ENCODE peak calls at places on chromosome 10, in ten cellular contexts. D, Y, K, J, E, B, V, H, Z and Q are unnamed samples.

GRCh38 chr10:64396105-64396504 is 874.9 kb downstream of the REEP3 start:
- DNase-seq in B (no peak), Y (no peak), D (no peak), K (no peak), H (peak; percentile 51), J (no peak), V (no peak), E (peak; percentile 1), Z (no peak), Q (no peak)

GRCh38 chr10:34216348-34216908 is 598.7 kb downstream of the PARD3 start:
- DNase-seq in K (no peak), V (no peak), D (no peak), Z (no peak), B (no peak), Y (no peak), E (no peak), H (no peak), J (no peak), Q (no peak)

GRCh38 chr10:86356306-86356705 is 10.3 kb downstream of the GRID1 start:
- DNase-seq in D (no peak), J (no peak), Y (no peak), Z (no peak), H (no peak), K (no peak), E (no peak), B (no peak), V (no peak), Q (no peak)

GRCh38 chr10:58473966-58474365 is 38.7 kb upstream of the BICC1 start:
- DNase-seq in J (no peak), B (no peak), D (no peak), Y (no peak), E (peak; percentile 54), V (no peak), K (no peak), H (peak; percentile 35), Z (no peak), Q (no peak)

GRCh38 chr10:116183733-116184447 is 89.1 kb downstream of the GFRA1 start:
- DNase-seq in J (no peak), V (no peak), H (peak; percentile 2), D (no peak), E (no peak), K (no peak), B (no peak), Y (no peak), Z (no peak), Q (no peak)

GRCh38 chr10:51522858-51523257 is 176.5 kb downstream of the CSTF2T start:
- DNase-seq in Z (no peak), V (no peak), B (no peak), J (no peak), D (no peak), K (no peak), Y (no peak), E (no peak), H (peak; percentile 12), Q (no peak)

GRCh38 chr10:13386021-13386420 is 37.9 kb upstream of the SEPHS1 start:
- DNase-seq in K (no peak), H (no peak), V (no peak), E (no peak), B (no peak), Z (no peak), J (no peak), Y (no peak), D (no peak), Q (no peak)

GRCh38 chr10:8055420-8056349 is 1.2 kb downstream of the GATA3 start:
- DNase-seq in J (no peak), K (no peak), B (no peak), E (no peak), Y (no peak), D (no peak), Z (no peak), V (peak; percentile 52), H (no peak), Q (no peak)

GRCh38 chr10:101749511-101750016 is 26.4 kb downstream of the FGF8 start:
- DNase-seq in B (no peak), H (no peak), K (no peak), Z (no peak), D (no peak), J (peak; percentile 39), V (no peak), Y (no peak), E (no peak), Q (peak; percentile 40)

GRCh38 chr10:101748496-101748895 is 27.4 kb downstream of the FGF8 start:
- DNase-seq in B (no peak), V (no peak), Z (no peak), Y (no peak), D (no peak), J (no peak), E (no peak), K (no peak), H (no peak), Q (no peak)

GRCh38 chr10:101752241-101752640 is 23.7 kb downstream of the FGF8 start:
- DNase-seq in B (no peak), H (no peak), Z (no peak), V (no peak), Y (no peak), K (no peak), D (no peak), E (no peak), J (no peak), Q (no peak)

GRCh38 chr10:101745074-101745690 is 30.7 kb downstream of the FGF8 start:
- DNase-seq in K (peak; percentile 7), B (no peak), E (peak; percentile 0), V (no peak), H (peak; percentile 10), J (no peak), D (no peak), Z (no peak), Y (peak; percentile 39), Q (no peak)

GRCh38 chr10:101749033-101749432 is 26.9 kb downstream of the FGF8 start:
- DNase-seq in Z (no peak), H (peak; percentile 15), D (no peak), E (no peak), V (no peak), J (peak; percentile 49), K (no peak), B (no peak), Y (no peak), Q (no peak)
- TF ChIP-seq CTCF in Z (no peak), H (peak; percentile 26), D (no peak), E (no peak), V (no peak), J (no peak), K (no peak), B (no peak), Y (no peak), Q (no peak)

GRCh38 chr10:104640339-104641149 is 546 bp upstream of the SORCS3 start:
- DNase-seq in J (peak; percentile 20), K (no peak), H (no peak), E (no peak), Z (no peak), Y (no peak), B (no peak), D (no peak), V (no peak), Q (peak; percentile 48)

GRCh38 chr10:104639595-104640338 is 1.3 kb upstream of the SORCS3 start:
- DNase-seq in V (no peak), E (peak; percentile 9), B (no peak), Y (no peak), H (no peak), D (no peak), Z (no peak), K (no peak), J (peak; percentile 12), Q (peak; percentile 27)

GRCh38 chr10:104642001-104642270 is 846 bp downstream of the SORCS3 start:
- DNase-seq in K (no peak), Y (no peak), Z (no peak), E (no peak), V (no peak), D (no peak), B (no peak), J (peak; percentile 15), H (no peak), Q (no peak)

GRCh38 chr10:104641150-104642000 is at the start of gene SORCS3:
- DNase-seq in E (no peak), J (peak; percentile 28), V (no peak), B (no peak), Z (no peak), H (no peak), Y (no peak), D (no peak), K (no peak), Q (peak; percentile 55)

DNA sequence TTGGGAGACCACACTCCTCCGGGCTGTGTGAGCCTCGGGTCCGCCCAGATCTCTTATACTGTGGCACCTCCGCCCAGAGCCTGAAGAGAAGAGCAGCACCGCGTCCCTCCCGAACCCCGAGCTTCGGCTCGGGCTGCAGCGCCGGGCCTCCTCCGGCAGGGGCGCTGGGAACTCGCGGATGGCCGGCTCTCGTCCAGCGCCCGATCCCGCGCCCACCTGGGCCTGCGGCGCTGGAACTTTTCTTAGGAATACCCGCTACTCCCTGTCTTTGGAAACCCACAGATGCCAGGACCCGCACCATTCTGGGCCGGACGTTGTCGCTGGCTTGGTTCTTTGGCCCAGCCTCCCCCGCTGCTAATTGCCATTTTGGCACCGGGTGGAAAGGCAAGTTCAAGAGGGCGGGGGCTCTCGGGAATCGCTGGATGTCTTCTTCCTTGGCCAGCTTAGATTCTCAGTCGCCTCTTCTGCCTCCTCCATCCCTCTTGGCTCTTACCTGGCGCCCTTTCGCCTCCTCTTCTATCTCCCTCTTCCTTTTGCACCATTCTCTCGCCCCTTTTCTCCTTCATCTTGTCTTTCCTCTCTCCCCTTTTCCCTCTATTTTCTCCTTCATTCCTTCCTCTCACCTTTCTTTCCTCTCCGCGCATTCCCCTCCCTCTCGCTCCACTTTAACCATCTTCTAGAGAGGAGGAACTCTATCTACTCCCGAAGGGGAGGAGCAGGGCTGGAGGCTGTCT is 2.1 kb upstream of the SORCS3 start:
- DNase-seq in B (no peak), Z (no peak), J (peak; percentile 61), H (peak; percentile 7), E (no peak), D (no peak), K (no peak), Y (no peak), V (no peak), Q (peak; percentile 79)
- TF ChIP-seq CTCF in B (peak; percentile 62), Z (no peak), J (peak; percentile 77), H (peak; percentile 54), E (peak; percentile 29), D (peak; percentile 21), K (peak; percentile 41), Y (no peak), V (peak; percentile 58), Q (peak; percentile 90)

DNA sequence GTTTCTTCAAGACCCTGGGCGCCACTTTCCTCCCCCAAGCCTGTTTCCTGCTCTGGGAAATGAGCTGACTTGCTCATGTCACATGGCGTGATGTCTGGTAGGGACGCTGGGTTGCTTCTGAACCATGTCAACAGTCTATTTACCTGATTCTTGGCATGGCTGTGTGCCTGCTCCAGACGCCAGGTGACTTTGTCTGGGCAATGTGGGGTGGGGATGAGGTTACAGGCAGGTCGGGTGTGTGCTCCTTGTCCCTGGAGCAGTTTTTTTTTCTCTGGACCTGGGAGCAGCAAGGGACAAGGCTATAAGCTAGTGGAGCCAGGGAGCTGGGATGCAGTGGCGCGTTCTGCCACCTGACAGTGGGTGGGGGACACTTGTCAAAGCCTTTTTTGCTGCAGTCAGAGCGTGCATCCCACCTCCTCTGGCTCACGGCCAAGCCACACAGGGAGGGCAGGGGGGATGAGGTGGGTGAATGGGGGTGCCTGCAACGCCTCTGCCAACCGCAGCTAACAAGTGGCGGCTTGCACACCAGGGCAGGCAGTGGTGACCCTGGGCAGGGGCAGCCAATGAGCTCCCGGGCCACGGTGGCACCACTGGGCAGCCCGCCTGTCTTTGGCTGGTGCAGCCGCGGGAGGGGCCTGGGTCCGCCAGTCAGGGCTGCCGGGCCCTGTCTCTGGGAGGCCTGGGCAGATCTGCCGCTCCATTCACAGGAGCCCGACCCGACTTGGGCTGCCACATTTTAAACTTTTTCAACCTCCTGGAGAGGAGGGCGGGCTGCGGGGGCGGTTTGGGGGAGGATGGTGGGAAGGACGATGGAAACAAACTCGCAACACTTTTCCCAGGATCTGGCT is 22.9 kb downstream of the DNAJB12 start:
- DNase-seq in D (no peak), V (peak; percentile 98), E (peak; percentile 59), J (peak; percentile 77), K (no peak), H (peak; percentile 93), B (peak; percentile 81), Y (peak; percentile 92), Z (peak; percentile 71), Q (no peak)
- TF ChIP-seq CTCF in D (no peak), V (no peak), E (no peak), J (peak; percentile 52), K (peak; percentile 78), H (no peak), B (peak; percentile 53), Y (no peak), Z (peak; percentile 35), Q (no peak)

DNA sequence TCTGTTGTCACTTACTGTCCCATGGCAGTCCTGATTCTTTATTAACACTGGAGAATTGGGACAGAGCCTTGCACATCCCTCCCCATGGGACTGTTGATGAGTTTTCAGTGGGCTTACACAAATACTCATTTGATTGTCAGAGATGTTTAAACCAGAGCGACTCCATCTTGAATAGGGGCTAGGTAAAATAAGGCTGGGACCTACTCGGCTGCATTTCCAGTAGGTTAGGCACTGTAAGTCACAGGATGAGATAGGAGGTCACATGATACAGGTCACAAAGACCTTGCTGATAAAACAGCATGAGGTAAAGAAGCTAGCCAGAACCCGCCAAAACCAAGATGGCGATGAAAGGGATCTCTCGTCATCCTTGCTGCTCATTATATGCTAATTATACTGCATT is 47.6 kb upstream of the JCAD start:
- DNase-seq in B (no peak), D (no peak), H (no peak), V (no peak), Z (no peak), E (no peak), K (no peak), J (no peak), Y (no peak), Q (no peak)
- TF ChIP-seq CTCF in B (no peak), D (no peak), H (no peak), V (no peak), Z (no peak), E (no peak), K (no peak), J (no peak), Y (no peak), Q (no peak)